ENCODE peak calls at places on chromosome 10, in ten cellular contexts. Y is neural progenitor cell; R is CD4-positive, alpha-beta memory T cell; K is uterus; T is Panc1; B is left ventricle myocardium inferior; U is colonic mucosa; G is prostate gland; J is naive thymus-derived CD4-positive, alpha-beta T cell; S is OCI-LY7. C is an unnamed sample. For H3K4me1, the result is how much of the 10 kb centered on the place peaks cover.

GRCh38 chr10:59872892-59873463 is 33.4 kb downstream of the CCDC6 start:
- DNase-seq in Y (no peak), R (no peak), K (peak), T (no peak), B (no peak), U (peak), G (peak), J (no peak), S (no peak), C (peak)

GRCh38 chr10:31648966-31649365 is 279.7 kb downstream of the ARHGAP12 start:
- DNase-seq in Y (no peak), R (no peak), K (no peak), T (no peak), B (no peak), U (no peak), G (no peak), J (no peak), S (no peak), C (no peak)

GRCh38 chr10:120131183-120131582 is 238.7 kb downstream of the SEC23IP start:
- DNase-seq in Y (peak), R (no peak), K (no peak), T (no peak), B (no peak), U (peak), G (no peak), J (no peak), S (peak), C (no peak)

GRCh38 chr10:10647331-10647730 is 370.3 kb upstream of the CELF2 start:
- DNase-seq in Y (no peak), R (no peak), K (no peak), T (no peak), B (no peak), U (no peak), G (no peak), J (no peak), S (no peak), C (no peak)

GRCh38 chr10:100730739-100731602 is 14.4 kb upstream of the PAX2 start:
- DNase-seq in Y (peak), R (no peak), K (no peak), T (no peak), B (no peak), U (peak), G (no peak), J (no peak), S (no peak), C (no peak)

GRCh38 chr10:119362122-119362521 is 154.8 kb downstream of the GRK5 start:
- DNase-seq in Y (no peak), R (no peak), K (no peak), T (no peak), B (no peak), U (no peak), G (no peak), J (no peak), S (peak), C (no peak)

GRCh38 chr10:49118450-49118849 is 3.1 kb upstream of the VSTM4 start:
- DNase-seq in Y (peak), R (no peak), K (no peak), T (no peak), B (no peak), U (no peak), G (no peak), J (no peak), S (no peak), C (no peak)

GRCh38 chr10:27369832-27370231 is 129.2 kb upstream of the ACBD5 start:
- DNase-seq in Y (no peak), R (no peak), K (no peak), T (no peak), B (no peak), U (no peak), G (no peak), J (no peak), S (peak), C (no peak)

GRCh38 chr10:78292987-78293865 is 259.6 kb downstream of the RPS24 start:
- DNase-seq in Y (peak), R (no peak), K (no peak), T (no peak), B (no peak), U (no peak), G (no peak), J (no peak), S (no peak), C (no peak)

GRCh38 chr10:13788701-13789447 is 202.1 kb downstream of the PRPF18 start:
- DNase-seq in Y (no peak), R (peak), K (peak), T (no peak), B (peak), U (no peak), G (no peak), J (no peak), S (peak), C (peak)

GRCh38 chr10:49415109-49415508 is 19.2 kb upstream of the DRGX start:
- DNase-seq in Y (no peak), R (no peak), K (no peak), T (no peak), B (no peak), U (no peak), G (no peak), J (no peak), S (no peak), C (no peak)

GRCh38 chr10:33333260-33334169 is 952 bp downstream of the NRP1 start:
- DNase-seq in Y (no peak), R (peak), K (no peak), T (no peak), B (no peak), U (peak), G (peak), J (peak), S (no peak), C (no peak)

GRCh38 chr10:133079836-133080682 is 7.7 kb upstream of the ADGRA1 start:
- DNase-seq in Y (peak), R (no peak), K (no peak), T (no peak), B (no peak), U (no peak), G (no peak), J (no peak), S (no peak), C (no peak)

GRCh38 chr10:123665371-123666286 is 526 bp upstream of the GPR26 start:
- DNase-seq in Y (peak), R (no peak), K (no peak), T (no peak), B (no peak), U (no peak), G (no peak), J (no peak), S (no peak), C (no peak)
- H3K4me3 ChIP-seq in Y (peak), R (no peak), K (no peak), T (no peak), B (no peak), U (no peak), G (no peak), J (no peak), S (no peak), C (no peak)

GRCh38 chr10:118045154-118045841 is 1.4 kb downstream of the RAB11FIP2 start:
- DNase-seq in Y (no peak), R (no peak), K (no peak), T (no peak), B (no peak), U (no peak), G (no peak), J (no peak), S (no peak), C (no peak)

GRCh38 chr10:118042336-118042735 is 4.4 kb downstream of the RAB11FIP2 start:
- DNase-seq in Y (no peak), R (no peak), K (no peak), T (no peak), B (no peak), U (no peak), G (no peak), J (no peak), S (no peak), C (no peak)

GRCh38 chr10:118045842-118046490 is 775 bp downstream of the RAB11FIP2 start:
- DNase-seq in Y (no peak), R (no peak), K (peak), T (peak), B (no peak), U (peak), G (peak), J (peak), S (peak), C (no peak)

GRCh38 chr10:118041316-118041715 is 5.4 kb downstream of the RAB11FIP2 start:
- DNase-seq in Y (no peak), R (no peak), K (no peak), T (no peak), B (no peak), U (no peak), G (no peak), J (no peak), S (no peak), C (no peak)

DNA sequence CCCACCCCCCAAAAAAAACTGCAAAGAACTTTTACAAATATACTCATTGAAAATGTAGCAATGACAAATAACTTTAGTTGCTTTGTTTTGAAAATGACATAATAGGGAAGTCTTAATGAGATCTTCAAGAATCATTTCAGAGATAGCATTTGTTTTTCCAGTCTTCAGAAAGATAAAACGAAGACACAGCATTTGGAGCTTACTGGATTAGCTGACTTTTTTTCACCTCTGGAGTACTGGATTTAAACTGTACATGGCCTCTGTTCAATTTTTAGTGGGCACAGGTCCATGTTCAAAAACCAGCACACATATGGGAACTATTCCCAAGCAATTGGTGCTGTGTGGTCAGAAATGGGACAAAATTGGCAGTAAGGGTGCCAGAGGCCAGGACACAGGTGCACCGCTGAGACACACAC is 3.9 kb downstream of the RAB11FIP2 start:
- DNase-seq in Y (no peak), R (no peak), K (no peak), T (no peak), B (no peak), U (no peak), G (no peak), J (no peak), S (no peak), C (no peak)
- H3K4me1 ChIP-seq in Y (under half), R (half or more), K (under half), T (under half), B (half or more), U (under half), G (under half), J (under half), S (under half), C (under half)

DNA sequence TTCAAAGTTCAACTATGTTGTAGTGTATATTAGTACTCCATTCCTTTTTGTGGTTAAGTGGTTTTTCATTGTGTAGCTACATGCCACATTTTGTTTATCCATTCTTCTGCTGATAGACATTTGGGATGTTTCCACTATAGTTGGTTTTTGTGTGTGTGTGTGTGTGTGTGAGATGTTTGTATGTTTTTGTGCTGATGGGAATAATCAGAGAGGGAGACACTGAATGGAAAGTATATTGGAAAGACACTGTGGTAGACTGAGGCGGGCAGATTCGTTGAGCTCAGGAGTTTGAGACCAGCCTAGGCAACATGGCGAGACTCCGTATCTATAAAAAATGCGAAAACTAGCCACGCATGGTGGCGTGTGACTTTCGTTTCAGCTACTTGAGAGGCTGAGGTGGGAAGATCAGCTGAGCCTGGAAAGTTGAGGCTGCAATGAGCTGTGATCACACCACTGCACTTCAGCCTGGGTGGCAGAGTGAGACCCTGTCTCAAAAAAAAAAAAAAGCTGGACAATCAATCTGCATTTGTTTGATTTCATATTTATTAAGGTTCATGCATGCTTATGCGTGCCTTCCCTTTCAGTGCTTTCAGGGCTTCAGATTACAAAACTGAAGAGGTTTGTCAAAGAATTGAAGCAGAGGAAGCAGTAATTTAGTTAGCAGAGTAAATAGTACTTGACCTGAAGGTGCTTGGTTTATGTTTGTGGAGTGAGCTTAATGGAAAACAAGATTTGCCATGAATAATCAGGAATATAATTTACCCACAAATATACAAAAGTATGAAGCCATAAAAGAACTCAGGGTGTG is 14.7 kb downstream of the SEC24C start:
- DNase-seq in Y (no peak), R (no peak), K (no peak), T (no peak), B (no peak), U (no peak), G (no peak), J (no peak), S (no peak), C (no peak)
- H3K4me3 ChIP-seq in Y (no peak), R (no peak), K (no peak), T (no peak), B (no peak), U (no peak), G (no peak), J (peak), S (no peak), C (no peak)

GRCh38 chr10:102120142-102120986 is at the start of gene LDB1:
- DNase-seq in Y (peak), R (peak), K (peak), T (no peak), B (peak), U (peak), G (peak), J (peak), S (peak), C (peak)
- H3K4me1 ChIP-seq in Y (half or more), R (under half), K (under half), T (under half), B (half or more), U (under half), G (under half), J (under half), S (under half), C (half or more)

DNA sequence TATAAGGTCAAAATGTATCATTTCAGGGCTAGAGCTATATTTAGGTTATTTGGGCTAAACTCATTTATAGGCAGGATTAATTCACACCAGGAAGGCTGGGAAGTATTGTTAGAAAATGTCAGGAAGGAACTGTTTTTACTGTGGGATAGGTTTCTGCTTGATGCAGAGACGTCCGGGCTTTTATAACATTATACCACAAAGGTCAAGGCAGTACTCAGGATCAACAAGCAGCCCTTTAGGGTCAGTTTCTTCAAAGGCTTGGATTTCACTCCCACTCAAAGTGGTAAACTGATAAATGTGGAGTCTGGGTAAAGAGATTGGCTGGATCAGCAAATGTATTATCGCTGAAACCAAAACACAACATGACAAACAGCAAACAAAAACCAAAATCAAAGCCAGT is 127.2 kb downstream of the ARL5B start:
- DNase-seq in Y (no peak), R (no peak), K (no peak), T (no peak), B (no peak), U (no peak), G (no peak), J (no peak), S (no peak), C (no peak)
- H3K4me3 ChIP-seq in Y (no peak), R (no peak), K (no peak), T (no peak), B (no peak), U (no peak), G (no peak), J (no peak), S (no peak), C (no peak)